ENCODE peak calls at places on chromosome 3, in five cellular contexts. R, U, D, A and N are unnamed samples.

GRCh38 chr3:146165844-146166243 is 4.9 kb upstream of the PLOD2 start:
- DNase-seq in R (no peak), U (no peak), D (no peak), A (no peak), N (no peak)

GRCh38 chr3:132535575-132536441 is 61.3 kb upstream of the ACKR4 start:
- DNase-seq in R (peak; percentile 94), U (peak; percentile 54), D (peak; percentile 95), A (peak; percentile 79), N (peak; percentile 90)

GRCh38 chr3:67192466-67192865 is 194.4 kb downstream of the KBTBD8 start:
- DNase-seq in R (no peak), U (no peak), D (no peak), A (no peak), N (no peak)

GRCh38 chr3:50806806-50807205 is 132.1 kb downstream of the DOCK3 start:
- DNase-seq in R (no peak), U (no peak), D (no peak), A (no peak), N (peak; percentile 14)

GRCh38 chr3:58404396-58404795 is 29.2 kb downstream of the PDHB start:
- DNase-seq in R (peak; percentile 87), U (no peak), D (peak; percentile 62), A (no peak), N (peak; percentile 67)

GRCh38 chr3:64919934-64920333 is 232.1 kb upstream of the ADAMTS9 start:
- DNase-seq in R (no peak), U (no peak), D (no peak), A (no peak), N (no peak)

GRCh38 chr3:109559389-109559788 is 222.0 kb upstream of the DPPA4 start:
- DNase-seq in R (no peak), U (no peak), D (no peak), A (no peak), N (no peak)

GRCh38 chr3:101942356-101942755 is 93.0 kb downstream of the NFKBIZ start:
- DNase-seq in R (no peak), U (no peak), D (no peak), A (no peak), N (peak; percentile 48)

GRCh38 chr3:151226088-151226563 is 23.1 kb upstream of the GPR171 start:
- DNase-seq in R (peak; percentile 94), U (no peak), D (peak; percentile 88), A (peak; percentile 9), N (peak; percentile 64)

GRCh38 chr3:16618721-16619120 is 13.5 kb upstream of the DAZL start:
- DNase-seq in R (peak; percentile 59), U (no peak), D (peak; percentile 91), A (no peak), N (peak; percentile 31)

GRCh38 chr3:45329779-45330305 is 58.5 kb upstream of the LARS2 start:
- DNase-seq in R (no peak), U (no peak), D (no peak), A (no peak), N (no peak)

GRCh38 chr3:42934111-42934510 is 28.2 kb downstream of the ZNF662 start:
- DNase-seq in R (no peak), U (no peak), D (no peak), A (no peak), N (no peak)

GRCh38 chr3:120749843-120750242 is 7.3 kb downstream of the GTF2E1 start:
- DNase-seq in R (no peak), U (no peak), D (no peak), A (no peak), N (peak; percentile 11)

GRCh38 chr3:120753831-120754230 is 11.3 kb downstream of the GTF2E1 start:
- DNase-seq in R (peak; percentile 63), U (no peak), D (peak; percentile 19), A (no peak), N (peak; percentile 49)

GRCh38 chr3:120752865-120753264 is 10.3 kb downstream of the GTF2E1 start:
- DNase-seq in R (no peak), U (no peak), D (no peak), A (no peak), N (no peak)

DNA sequence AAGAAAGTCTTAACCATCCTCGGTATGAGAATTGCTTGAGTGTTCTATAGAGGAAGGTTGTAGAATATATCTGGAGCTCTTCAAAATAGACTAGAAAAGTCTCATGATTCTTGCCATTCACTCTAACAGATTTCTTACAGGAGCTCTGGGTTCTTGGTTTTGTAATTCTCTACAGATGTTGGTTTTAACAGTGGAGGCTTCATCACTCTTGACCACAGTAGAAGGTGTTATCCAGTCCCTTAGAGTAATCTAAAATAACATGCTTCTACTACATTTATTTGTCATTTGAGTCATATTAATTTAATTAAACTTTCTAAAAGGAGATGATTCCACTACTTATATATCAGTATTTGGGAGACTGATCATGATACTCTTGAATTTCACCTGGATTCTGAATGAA is 9.7 kb downstream of the GTF2E1 start:
- DNase-seq in R (no peak), U (no peak), D (no peak), A (no peak), N (no peak)
- H3K4me3 ChIP-seq in R (no peak overlapping the region), U (no peak overlapping the region), D (no peak overlapping the region), A (no peak overlapping the region), N (no peak overlapping the region)

DNA sequence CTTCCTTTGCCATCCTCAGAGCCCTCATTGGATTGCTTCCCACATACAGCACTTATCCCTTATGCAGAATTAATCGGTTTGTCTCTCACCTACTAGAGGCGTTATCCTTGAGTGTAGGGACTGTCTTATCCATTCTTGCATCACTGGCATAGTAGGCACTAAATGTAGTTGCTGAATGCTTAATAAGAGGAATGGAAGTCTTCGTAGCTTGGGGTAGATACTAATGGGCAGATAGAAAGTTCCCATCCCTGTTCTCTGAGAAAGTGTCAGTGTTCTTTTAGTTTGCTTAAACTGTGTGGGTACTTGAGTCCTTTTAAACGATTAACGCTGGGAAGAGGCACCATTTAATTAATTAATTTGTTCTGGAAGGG is 1.4 kb upstream of the MBNL1 start:
- DNase-seq in R (no peak), U (no peak), D (peak; percentile 22), A (no peak), N (no peak)
- H3K4me3 ChIP-seq in R (no peak overlapping the region), U (no peak overlapping the region), D (peak overlapping the region; percentile 74), A (no peak overlapping the region), N (peak overlapping the region; percentile 60)

GRCh38 chr3:193851416-193851815 is 258.4 kb downstream of the OPA1 start:
- DNase-seq in R (no peak), U (no peak), D (no peak), A (no peak), N (no peak)

GRCh38 chr3:193853511-193854219 is 260.7 kb downstream of the OPA1 start:
- DNase-seq in R (no peak), U (no peak), D (no peak), A (no peak), N (no peak)

GRCh38 chr3:193852901-193853300 is 259.9 kb downstream of the OPA1 start:
- DNase-seq in R (no peak), U (no peak), D (peak; percentile 12), A (no peak), N (peak; percentile 35)

GRCh38 chr3:193850084-193850619 is 257.1 kb downstream of the OPA1 start:
- DNase-seq in R (no peak), U (no peak), D (no peak), A (no peak), N (no peak)

GRCh38 chr3:193851941-193852674 is 259.1 kb downstream of the OPA1 start:
- DNase-seq in R (peak; percentile 28), U (no peak), D (peak; percentile 26), A (peak; percentile 84), N (no peak)
- H3K4me3 ChIP-seq in R (no peak overlapping the region), U (no peak overlapping the region), D (no peak overlapping the region), A (peak overlapping the region; percentile 5), N (no peak overlapping the region)

GRCh38 chr3:174540081-174540480 is 319.1 kb upstream of the NAALADL2 start:
- DNase-seq in R (no peak), U (no peak), D (no peak), A (no peak), N (no peak)
- H3K4me3 ChIP-seq in R (no peak overlapping the region), U (no peak overlapping the region), D (no peak overlapping the region), A (no peak overlapping the region), N (no peak overlapping the region)

GRCh38 chr3:15347104-15347736 is 14.8 kb upstream of the SH3BP5 start:
- DNase-seq in R (no peak), U (no peak), D (no peak), A (no peak), N (no peak)
- H3K4me3 ChIP-seq in R (no peak overlapping the region), U (no peak overlapping the region), D (no peak overlapping the region), A (no peak overlapping the region), N (no peak overlapping the region)

DNA sequence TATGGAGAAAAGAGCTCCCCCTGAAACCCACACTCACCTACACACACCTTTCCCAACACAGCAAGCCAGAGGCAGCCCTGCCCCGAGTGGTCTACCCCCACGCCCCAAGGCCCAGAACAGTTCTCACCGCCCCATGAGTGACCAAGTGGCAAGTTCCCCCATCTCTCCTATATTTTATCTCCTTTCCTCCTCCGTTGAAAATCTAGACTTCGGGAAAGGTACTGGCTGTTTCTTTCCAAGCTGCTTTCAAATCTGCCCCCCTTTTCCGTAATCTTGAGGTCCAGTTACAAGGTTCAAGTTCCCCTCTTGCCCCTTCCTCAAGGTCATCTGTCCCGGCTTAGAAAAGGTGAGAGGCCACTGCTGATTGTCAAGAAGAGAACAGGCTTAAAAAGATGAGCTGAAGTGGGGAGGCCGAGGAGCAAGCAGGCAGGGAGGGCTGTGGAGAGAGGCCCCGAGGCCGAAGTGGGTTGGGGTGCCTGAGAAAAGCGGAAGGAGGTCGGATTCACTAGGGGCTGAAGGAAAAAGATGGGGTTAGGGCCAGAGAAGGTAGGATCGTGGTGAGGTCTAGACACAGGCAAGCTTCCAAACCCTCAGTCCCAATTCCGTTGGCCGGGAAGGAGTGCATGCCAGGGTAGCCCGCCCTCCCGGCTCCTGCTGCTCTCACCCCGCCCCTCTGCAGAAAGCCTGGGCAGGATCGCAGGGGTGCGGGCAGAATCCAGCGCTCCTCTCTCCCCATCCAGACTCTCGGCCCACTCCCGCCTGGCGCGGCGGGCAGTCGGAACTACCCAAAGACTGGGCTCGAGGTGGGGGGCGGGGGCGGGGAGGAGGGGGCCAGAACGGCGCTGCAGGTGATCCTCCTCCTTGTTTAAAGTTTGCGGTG is 1.7 kb downstream of the SEMA5B start:
- DNase-seq in R (no peak), U (no peak), D (no peak), A (peak; percentile 45), N (no peak)
- H3K4me3 ChIP-seq in R (peak overlapping the region; percentile 26), U (no peak overlapping the region), D (no peak overlapping the region), A (no peak overlapping the region), N (no peak overlapping the region)